ENCODE peak calls at places on chromosomes 16 and 17, in six cellular contexts. W is aorta, T is thoracic aorta, Q is heart right ventricle, D is astrocyte, F is DND-41. J is an unnamed sample.

GRCh38 chr17:81002409-81003361 is 11.0 kb downstream of the CHMP6 start:
- DNase-seq in T (no peak), D (peak; percentile 51), W (peak; percentile 89), F (no peak), Q (peak; percentile 72), J (no peak)

GRCh38 chr16:87017388-87018012 is 299.7 kb downstream of the C16orf95 start:
- DNase-seq in W (no peak), Q (no peak), F (no peak), T (no peak), D (peak; percentile 93), J (no peak)

GRCh38 chr17:550041-550398 is 164.6 kb downstream of the VPS53 start:
- DNase-seq in W (no peak), F (no peak), D (peak; percentile 69), Q (no peak), T (no peak), J (no peak)

GRCh38 chr16:64077242-64077641 is 1044.6 kb downstream of the CDH11 start:
- DNase-seq in T (no peak), W (no peak), D (no peak), F (no peak), Q (no peak), J (no peak)

GRCh38 chr17:15409721-15410247 is 57.6 kb downstream of the CDRT4 start:
- DNase-seq in F (no peak), D (peak; percentile 99), Q (peak; percentile 37), W (no peak), T (no peak), J (no peak)

GRCh38 chr17:57892146-57892819 is 42.4 kb upstream of the MRPS23 start:
- DNase-seq in F (peak; percentile 81), W (peak; percentile 94), T (no peak), D (peak; percentile 66), Q (peak; percentile 90), J (peak; percentile 64)

GRCh38 chr17:40290629-40291296 is 3.1 kb downstream of the CDC6 start:
- DNase-seq in F (peak; percentile 32), W (no peak), T (no peak), Q (no peak), D (peak; percentile 84), J (peak; percentile 36)

GRCh38 chr17:7107795-7108559 is 6.6 kb downstream of the ASGR2 start:
- DNase-seq in W (peak; percentile 68), T (no peak), F (no peak), D (no peak), Q (no peak), J (no peak)

GRCh38 chr17:69358688-69359596 is 32.0 kb upstream of the ABCA5 start:
- DNase-seq in D (no peak), T (no peak), Q (no peak), F (peak; percentile 12), W (no peak), J (no peak)

GRCh38 chr16:68658258-68658973 is 13.3 kb downstream of the CDH3 start:
- DNase-seq in T (no peak), D (peak; percentile 84), Q (no peak), F (no peak), W (no peak), J (no peak)

GRCh38 chr17:2892305-2892971 is 96.2 kb downstream of the RAP1GAP2 start:
- DNase-seq in D (peak; percentile 88), W (no peak), T (no peak), Q (no peak), F (no peak), J (no peak)

GRCh38 chr16:55515110-55515509 is 6.2 kb downstream of the LPCAT2 start:
- DNase-seq in Q (no peak), T (no peak), F (no peak), W (no peak), D (peak; percentile 67), J (no peak)

GRCh38 chr17:55420776-55421178 is 858 bp downstream of the MMD start:
- DNase-seq in W (peak; percentile 84), D (no peak), F (peak; percentile 56), Q (peak; percentile 62), T (no peak), J (peak; percentile 18)

GRCh38 chr17:15740570-15741120 is 8.6 kb downstream of the TBC1D26 start:
- DNase-seq in T (no peak), Q (no peak), D (no peak), F (no peak), W (no peak), J (no peak)

GRCh38 chr16:57235128-57236092 is 9.6 kb upstream of the ARL2BP start:
- DNase-seq in T (no peak), F (no peak), D (peak; percentile 63), Q (no peak), W (no peak), J (no peak)

GRCh38 chr16:27786221-27786848 is 236.4 kb downstream of the KATNIP start:
- DNase-seq in T (no peak), F (no peak), Q (no peak), W (peak; percentile 65), D (no peak), J (no peak)

GRCh38 chr17:7548585-7549400 is at the start of gene TNFSF12:
- DNase-seq in F (peak; percentile 54), W (peak; percentile 91), D (no peak), T (no peak), Q (peak; percentile 83), J (peak; percentile 43)

GRCh38 chr17:7782237-7782636 is 51.8 kb upstream of the KDM6B start:
- DNase-seq in F (no peak), Q (no peak), T (no peak), W (no peak), D (peak; percentile 40), J (no peak)

GRCh38 chr17:44004077-44004760 is at the start of gene NAGS:
- DNase-seq in Q (no peak), T (no peak), F (no peak), D (no peak), W (no peak), J (no peak)

GRCh38 chr17:79934653-79934970 is 95.4 kb upstream of the CBX4 start:
- DNase-seq in F (no peak), D (no peak), Q (no peak), W (no peak), T (no peak), J (no peak)

GRCh38 chr17:20196314-20196713 is 187.2 kb downstream of the SPECC1 start:
- DNase-seq in F (no peak), Q (no peak), D (no peak), W (no peak), T (no peak), J (no peak)

GRCh38 chr17:74427763-74428153 is 4.1 kb upstream of the GPRC5C start:
- DNase-seq in Q (no peak), W (no peak), T (no peak), F (no peak), D (no peak), J (no peak)

GRCh38 chr17:74430706-74431567 is 951 bp upstream of the GPRC5C start:
- DNase-seq in D (peak; percentile 82), T (peak; percentile 81), Q (peak; percentile 85), F (no peak), W (peak; percentile 94), J (no peak)

GRCh38 chr17:74431568-74432483 is at the start of gene GPRC5C:
- DNase-seq in W (peak; percentile 88), F (no peak), D (peak; percentile 33), T (no peak), Q (peak; percentile 75), J (peak; percentile 36)

GRCh38 chr17:74430385-74430705 is 1.5 kb upstream of the GPRC5C start:
- DNase-seq in T (no peak), W (no peak), F (no peak), Q (no peak), D (no peak), J (no peak)

GRCh38 chr17:74429604-74430384 is 2.1 kb upstream of the GPRC5C start:
- DNase-seq in D (no peak), Q (no peak), W (no peak), T (no peak), F (no peak), J (no peak)
- H3K4me3 ChIP-seq in D (no peak overlapping the region), Q (peak overlapping the region; percentile 63), W (peak overlapping the region; percentile 84), T (peak overlapping the region; percentile 78), F (no peak overlapping the region), J (no peak overlapping the region)

DNA sequence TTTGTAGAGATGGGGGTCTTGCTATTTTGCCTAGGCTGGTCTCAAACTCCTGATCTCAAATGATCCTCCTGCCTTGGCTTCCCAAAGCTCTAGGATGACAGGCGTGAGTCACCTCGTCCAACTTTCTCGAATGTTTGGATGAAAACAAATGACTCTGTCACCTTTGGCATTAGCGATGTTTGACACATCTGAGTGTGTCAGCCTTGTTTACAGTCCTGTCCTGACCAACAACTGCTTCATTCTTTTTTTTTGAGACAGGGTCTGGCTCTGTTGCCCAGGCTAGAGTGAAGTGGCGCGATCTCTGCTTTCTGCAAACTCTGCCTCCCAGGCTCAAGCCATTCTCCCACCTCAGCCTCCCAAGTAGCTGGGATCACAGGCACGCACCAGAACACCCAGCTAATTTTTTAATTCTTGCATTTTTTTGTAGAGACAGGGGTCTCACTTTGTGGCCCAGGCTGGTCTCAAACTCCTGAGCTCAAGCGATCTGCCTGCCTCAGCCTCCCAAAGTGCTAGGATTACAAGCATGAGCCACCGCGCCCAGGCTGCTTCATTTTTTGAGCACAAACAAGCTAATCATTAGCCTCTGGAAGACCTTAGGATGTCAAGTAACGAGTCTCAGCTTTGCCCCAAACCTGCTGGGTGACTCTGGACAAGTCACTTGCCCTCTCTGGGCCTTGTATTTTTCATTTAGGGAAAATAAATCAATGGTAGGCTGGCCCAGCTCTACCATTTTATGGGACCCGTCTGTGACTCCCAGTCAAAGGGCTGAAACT is 7.4 kb downstream of the MYH11 start:
- DNase-seq in Q (no peak), F (no peak), T (no peak), W (no peak), D (no peak), J (no peak)
- H3K27ac ChIP-seq in Q (no peak overlapping the region), F (no peak overlapping the region), T (peak overlapping the region; percentile 55), W (peak overlapping the region; percentile 60), D (no peak overlapping the region), J (no peak overlapping the region)

DNA sequence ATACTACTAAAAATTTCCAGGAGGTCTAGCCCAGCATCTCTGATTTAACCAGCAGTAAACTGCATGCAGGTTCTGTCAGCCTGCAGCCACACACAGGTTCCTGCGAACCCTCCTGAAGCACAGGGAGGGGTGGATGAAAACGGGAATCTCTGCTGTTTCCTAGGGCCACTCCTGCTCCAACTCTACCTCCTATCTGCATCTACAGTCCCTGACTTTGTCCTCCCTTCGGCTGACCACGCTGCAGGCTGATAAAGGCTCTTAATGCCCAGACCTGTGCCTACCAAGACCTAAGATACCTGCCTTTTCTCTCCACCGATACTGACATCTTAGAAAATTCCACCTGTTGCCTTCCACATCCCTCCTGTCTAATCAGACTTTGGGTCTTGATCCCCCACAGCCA is 50.2 kb downstream of the CYTH1 start:
- DNase-seq in W (no peak), Q (no peak), T (no peak), D (no peak), F (no peak), J (no peak)
- H3K4me1 ChIP-seq in W (no peaks in the 10 kb centered on the region), Q (peaks cover 17% of the 10 kb centered on the region), T (peaks cover 40% of the 10 kb centered on the region), D (peaks cover 16% of the 10 kb centered on the region), F (peaks cover 13% of the 10 kb centered on the region), J (peaks cover 88% of the 10 kb centered on the region)

GRCh38 chr16:23365602-23366240 is 63.6 kb downstream of the SCNN1B start:
- DNase-seq in T (no peak), Q (no peak), D (no peak), F (no peak), W (no peak), J (no peak)
- H3K4me3 ChIP-seq in T (no peak overlapping the region), Q (no peak overlapping the region), D (no peak overlapping the region), F (no peak overlapping the region), W (no peak overlapping the region), J (no peak overlapping the region)

J was measured in CD4-positive, alpha-beta memory T cell.